ENCODE peak calls at places on chromosomes 13 and 19, in seven cellular contexts. G, X, D, A, L, S and E are unnamed samples.

GRCh38 chr13:39913928-39914327 is 258.5 kb downstream of the COG6 start:
- DNase-seq in G (no peak), X (no peak), D (no peak), A (no peak), L (peak; percentile 73), S (no peak), E (no peak)

GRCh38 chr19:4635763-4636135 is 3.6 kb upstream of the TNFAIP8L1 start:
- DNase-seq in G (no peak), X (no peak), D (no peak), A (no peak), L (no peak), S (no peak), E (no peak)

GRCh38 chr13:111972261-111972780 is 94.6 kb upstream of the SOX1 start:
- DNase-seq in G (no peak), X (no peak), D (no peak), A (no peak), L (no peak), S (no peak), E (no peak)

GRCh38 chr13:110616103-110617101 is 1.1 kb downstream of the NAXD start:
- DNase-seq in G (peak; percentile 24), X (no peak), D (peak; percentile 55), A (peak; percentile 27), L (no peak), S (peak; percentile 28), E (no peak)

GRCh38 chr13:101572456-101572855 is 120.0 kb downstream of the ITGBL1 start:
- DNase-seq in G (no peak), X (no peak), D (no peak), A (no peak), L (no peak), S (no peak), E (no peak)

GRCh38 chr19:50932018-50932689 is 20.7 kb downstream of the KLK5 start:
- DNase-seq in G (no peak), X (no peak), D (no peak), A (peak; percentile 93), L (no peak), S (no peak), E (no peak)

GRCh38 chr13:47929156-47929555 is 71.9 kb downstream of the SUCLA2 start:
- DNase-seq in G (no peak), X (no peak), D (no peak), A (no peak), L (no peak), S (no peak), E (no peak)

GRCh38 chr19:39156230-39156890 is 30.8 kb downstream of the PAK4 start:
- DNase-seq in G (no peak), X (no peak), D (peak; percentile 42), A (no peak), L (no peak), S (no peak), E (no peak)

GRCh38 chr19:16308081-16308480 is 16.5 kb upstream of the KLF2 start:
- DNase-seq in G (no peak), X (no peak), D (no peak), A (no peak), L (no peak), S (no peak), E (no peak)

GRCh38 chr13:110964229-110965037 is 49.6 kb upstream of the ANKRD10 start:
- DNase-seq in G (no peak), X (no peak), D (no peak), A (no peak), L (no peak), S (no peak), E (no peak)

GRCh38 chr19:39413269-39413902 is 917 bp downstream of the PLEKHG2 start:
- DNase-seq in G (no peak), X (no peak), D (no peak), A (no peak), L (peak; percentile 91), S (peak; percentile 41), E (no peak)

GRCh38 chr13:99425485-99426341 is 75.6 kb upstream of the TM9SF2 start:
- DNase-seq in G (peak; percentile 48), X (peak; percentile 90), D (peak; percentile 37), A (no peak), L (no peak), S (peak; percentile 56), E (no peak)

GRCh38 chr13:108508263-108508662 is 121.1 kb upstream of the MYO16 start:
- DNase-seq in G (peak; percentile 41), X (no peak), D (no peak), A (peak; percentile 16), L (no peak), S (no peak), E (no peak)

GRCh38 chr19:33161201-33161600 is 29.3 kb downstream of the WDR88 start:
- DNase-seq in G (no peak), X (no peak), D (no peak), A (no peak), L (no peak), S (no peak), E (no peak)

GRCh38 chr19:47111081-47111589 is 2.4 kb downstream of the ZC3H4 start:
- DNase-seq in G (peak; percentile 40), X (no peak), D (peak; percentile 34), A (no peak), L (peak; percentile 71), S (peak; percentile 51), E (peak; percentile 44)

GRCh38 chr13:71089105-71089504 is 777.9 kb downstream of the DACH1 start:
- DNase-seq in G (no peak), X (no peak), D (no peak), A (no peak), L (no peak), S (no peak), E (no peak)

GRCh38 chr19:10784257-10784656 is 51.8 kb downstream of the TMED1 start:
- DNase-seq in G (no peak), X (no peak), D (no peak), A (no peak), L (no peak), S (no peak), E (no peak)

GRCh38 chr19:50461066-50461875 is 15.0 kb upstream of the EMC10 start:
- DNase-seq in G (peak; percentile 49), X (peak; percentile 53), D (peak; percentile 62), A (peak; percentile 48), L (no peak), S (peak; percentile 56), E (peak; percentile 26)

GRCh38 chr13:106873810-106874209 is 305.9 kb upstream of the ARGLU1 start:
- DNase-seq in G (no peak), X (no peak), D (no peak), A (no peak), L (no peak), S (no peak), E (no peak)
- H3K27ac ChIP-seq in G (no peak overlapping the region), X (no peak overlapping the region), D (peak overlapping the region; percentile 32), A (no peak overlapping the region), L (no peak overlapping the region), S (no peak overlapping the region), E (no peak overlapping the region)

DNA sequence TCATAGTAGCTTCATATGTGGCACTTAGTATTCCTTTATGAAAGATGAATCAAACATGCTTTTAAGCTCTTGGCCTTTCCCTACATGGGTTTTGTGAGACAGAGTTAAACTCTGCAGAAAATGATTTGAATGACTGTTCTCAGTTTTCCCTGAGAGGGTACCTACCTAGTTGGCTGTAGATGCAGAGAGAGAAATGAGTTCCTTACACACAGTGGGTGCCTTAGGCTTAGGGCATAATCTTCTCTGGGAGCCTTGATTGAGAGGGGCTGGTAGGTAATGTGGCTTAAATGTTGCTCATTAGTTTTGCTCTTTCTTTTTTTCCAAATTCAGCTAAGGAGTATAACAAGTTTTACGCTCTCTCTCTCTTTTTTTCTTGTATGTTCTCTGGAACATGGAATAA is 3.0 kb downstream of the URI1 start:
- DNase-seq in G (no peak), X (no peak), D (no peak), A (no peak), L (no peak), S (no peak), E (no peak)
- H3K27ac ChIP-seq in G (no peak overlapping the region), X (peak overlapping the region; percentile 37), D (peak overlapping the region; percentile 11), A (no peak overlapping the region), L (no peak overlapping the region), S (no peak overlapping the region), E (no peak overlapping the region)

DNA sequence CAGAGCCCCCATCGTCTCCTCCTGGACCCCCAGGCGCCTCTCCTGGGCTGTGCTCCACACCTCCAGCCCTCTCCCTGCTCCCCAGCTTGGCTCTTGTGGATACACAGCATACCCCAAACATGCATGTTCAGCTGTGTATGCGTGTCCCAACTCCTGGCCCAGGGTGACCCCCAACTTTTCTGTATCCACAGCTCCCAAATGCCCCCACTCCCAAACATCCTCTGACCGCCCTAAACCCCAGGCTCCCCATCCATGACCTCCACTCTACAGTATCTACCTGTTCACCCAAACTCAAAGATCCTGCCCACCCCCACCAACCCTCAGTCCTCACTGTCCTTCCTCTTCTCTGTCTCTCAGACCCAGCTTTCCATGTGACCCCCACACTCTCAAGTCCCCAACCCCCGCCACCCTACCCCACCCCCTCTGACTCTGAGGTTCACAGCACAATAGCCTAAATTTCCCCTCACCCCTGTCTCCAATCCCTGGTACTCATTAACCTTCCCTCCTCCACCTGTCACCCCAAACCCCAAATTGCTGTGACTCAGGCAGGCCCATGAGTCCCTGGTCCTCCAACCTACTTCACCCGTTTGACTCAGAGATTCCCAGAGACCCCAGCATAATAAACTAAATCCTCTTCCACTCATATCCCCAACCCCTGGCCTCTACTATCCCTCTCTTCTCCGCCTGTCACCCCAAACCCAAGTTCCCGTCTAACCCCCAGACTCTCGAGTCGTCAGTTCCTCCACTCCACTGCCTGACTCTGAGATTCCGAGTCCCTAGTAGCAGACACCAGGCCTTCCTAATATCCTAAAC is 952 bp downstream of the UBE2M start:
- DNase-seq in G (no peak), X (no peak), D (no peak), A (no peak), L (peak; percentile 65), S (no peak), E (no peak)
- H3K27ac ChIP-seq in G (peak overlapping the region; percentile 93), X (peak overlapping the region; percentile 86), D (peak overlapping the region; percentile 100), A (peak overlapping the region; percentile 98), L (peak overlapping the region; percentile 100), S (peak overlapping the region; percentile 64), E (peak overlapping the region; percentile 95)

GRCh38 chr13:52786747-52787146 is 47.1 kb upstream of the CNMD start:
- DNase-seq in G (no peak), X (no peak), D (no peak), A (peak; percentile 67), L (no peak), S (no peak), E (no peak)

GRCh38 chr13:52787212-52787611 is 47.6 kb upstream of the CNMD start:
- DNase-seq in G (no peak), X (no peak), D (no peak), A (no peak), L (no peak), S (no peak), E (no peak)

GRCh38 chr13:52784591-52785340 is 45.1 kb upstream of the CNMD start:
- DNase-seq in G (no peak), X (no peak), D (no peak), A (no peak), L (no peak), S (no peak), E (no peak)

GRCh38 chr13:52783943-52784342 is 44.3 kb upstream of the CNMD start:
- DNase-seq in G (no peak), X (no peak), D (no peak), A (no peak), L (no peak), S (no peak), E (no peak)

DNA sequence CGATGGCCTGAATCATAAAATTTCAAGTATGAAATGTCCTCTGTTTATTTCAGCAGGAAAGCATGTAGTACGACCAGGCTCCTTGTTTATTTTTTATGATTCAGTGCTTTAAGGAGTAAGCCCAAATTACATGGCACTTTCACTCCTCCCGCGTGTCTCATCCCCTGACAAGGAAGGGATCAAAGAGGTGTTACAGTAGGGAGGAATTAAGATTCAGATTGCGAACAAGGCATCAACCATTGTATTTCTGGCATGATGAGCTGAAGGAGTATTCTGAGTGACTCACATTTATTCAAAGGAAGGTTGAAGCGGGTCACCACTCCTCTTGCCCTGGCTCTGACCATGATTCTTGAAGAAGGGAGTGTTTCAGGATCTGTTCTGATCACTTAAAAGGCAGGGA is 46.1 kb upstream of the CNMD start:
- DNase-seq in G (no peak), X (no peak), D (no peak), A (peak; percentile 49), L (no peak), S (no peak), E (no peak)
- H3K27ac ChIP-seq in G (no peak overlapping the region), X (no peak overlapping the region), D (no peak overlapping the region), A (no peak overlapping the region), L (no peak overlapping the region), S (no peak overlapping the region), E (no peak overlapping the region)